ENCODE peak calls at places on chromosomes 11 and 22, in nine cellular contexts. P is esophagus squamous epithelium, B is prostate gland, Z is tibial nerve, E is erythroblast, N is A549, X is IMR-90, V is thyroid gland, F is spleen. O is an unnamed sample.
A peak's percentile ranks its signal among the peaks of the same experiment; 100 is the strongest.

GRCh38 chr11:115506909-115507649 is 2.9 kb upstream of the CADM1 start:
- DNase-seq in P (no peak), B (no peak), Z (no peak), E (no peak), N (no peak), X (no peak), V (no peak), F (no peak), O (no peak)

GRCh38 chr22:45876136-45877035 is 100.6 kb downstream of the WNT7B start:
- DNase-seq in P (no peak), B (no peak), Z (peak; percentile 7), E (no peak), N (no peak), X (no peak), V (peak; percentile 1), F (peak; percentile 54), O (no peak)

GRCh38 chr11:8095831-8096522 is 15.0 kb downstream of the TUB start:
- DNase-seq in P (no peak), B (no peak), Z (no peak), E (no peak), N (no peak), X (no peak), V (no peak), F (peak; percentile 61), O (no peak)

GRCh38 chr11:62536301-62536957 is 10.2 kb downstream of the AHNAK start:
- DNase-seq in P (no peak), B (no peak), Z (no peak), E (no peak), N (no peak), X (no peak), V (no peak), F (no peak), O (no peak)

GRCh38 chr22:27113211-27114030 is 456.0 kb downstream of the MIAT start:
- DNase-seq in P (no peak), B (peak; percentile 34), Z (peak; percentile 39), E (no peak), N (peak; percentile 87), X (peak; percentile 97), V (peak; percentile 66), F (no peak), O (peak; percentile 42)

GRCh38 chr11:68297812-68298658 is 14.4 kb upstream of the LRP5 start:
- DNase-seq in P (peak; percentile 22), B (peak; percentile 53), Z (peak; percentile 53), E (peak; percentile 75), N (peak; percentile 81), X (peak; percentile 48), V (peak; percentile 70), F (peak; percentile 95), O (peak; percentile 85)

GRCh38 chr11:119729581-119730346 is 764 bp upstream of the NECTIN1 start:
- DNase-seq in P (no peak), B (peak; percentile 68), Z (no peak), E (no peak), N (peak; percentile 37), X (peak; percentile 39), V (peak; percentile 55), F (peak; percentile 85), O (no peak)

GRCh38 chr22:20922141-20922751 is 5.0 kb downstream of the CRKL start:
- DNase-seq in P (no peak), B (no peak), Z (no peak), E (no peak), N (no peak), X (no peak), V (no peak), F (no peak), O (no peak)

GRCh38 chr22:46033256-46034200 is 56.6 kb upstream of the WNT7B start:
- DNase-seq in P (no peak), B (no peak), Z (no peak), E (no peak), N (no peak), X (peak; percentile 72), V (no peak), F (peak; percentile 25), O (no peak)

GRCh38 chr11:23765862-23766261 is 731.0 kb upstream of the LUZP2 start:
- DNase-seq in P (no peak), B (no peak), Z (no peak), E (no peak), N (no peak), X (peak; percentile 79), V (no peak), F (no peak), O (no peak)

DNA sequence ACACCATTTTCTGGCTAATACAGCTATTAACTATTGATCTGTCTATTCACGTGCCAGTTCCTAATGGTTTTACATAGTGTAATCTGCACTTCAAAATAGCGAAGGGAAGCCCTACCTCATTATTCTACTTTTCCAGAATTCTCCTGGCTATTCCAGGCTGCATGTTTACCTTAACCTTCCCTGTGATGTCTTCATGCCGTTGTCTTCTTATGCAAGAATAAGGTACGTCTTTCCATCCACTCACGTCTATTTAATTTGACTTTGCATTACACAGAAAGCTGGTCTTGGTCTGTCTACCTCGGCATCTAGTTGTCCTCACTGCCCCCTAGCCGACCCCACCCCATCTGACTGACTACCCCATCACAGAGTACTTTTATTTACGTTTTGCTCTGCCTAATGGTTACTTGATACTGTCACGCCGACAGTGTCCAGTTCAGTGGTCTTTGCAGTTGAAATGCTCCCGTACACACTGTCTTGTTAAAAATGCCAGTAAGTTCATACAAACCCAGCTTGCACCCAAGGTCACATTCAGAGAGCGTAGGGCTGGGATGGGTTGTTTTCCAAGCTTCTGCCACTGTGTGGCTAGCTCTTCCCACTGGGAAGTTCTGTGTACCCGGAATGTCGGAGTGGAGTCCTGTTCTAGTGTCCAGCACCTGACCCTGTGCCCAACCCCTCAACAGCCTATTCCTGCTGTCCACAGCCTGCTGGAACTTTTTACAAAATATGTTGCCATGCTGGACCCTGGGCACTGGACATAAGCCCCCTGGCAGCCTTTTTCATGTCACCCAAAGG is 15.0 kb downstream of the NEAT1 start:
- DNase-seq in P (no peak), B (peak; percentile 33), Z (peak; percentile 12), E (no peak), N (peak; percentile 41), X (peak; percentile 41), V (peak; percentile 40), F (no peak), O (no peak)
- TF ChIP-seq POLR2A in P (peak; percentile 7), B (no peak), Z (peak; percentile 6), E (peak; percentile 65), N (no peak), X (peak; percentile 72), V (peak; percentile 38), F (no peak), O (no peak)

GRCh38 chr11:12091957-12092558 is 18.3 kb upstream of the MICAL2 start:
- DNase-seq in P (no peak), B (no peak), Z (no peak), E (no peak), N (no peak), X (no peak), V (no peak), F (no peak), O (no peak)
- TF ChIP-seq POLR2A in P (no peak), B (no peak), Z (no peak), E (no peak), N (no peak), X (no peak), V (no peak), F (no peak), O (no peak)

GRCh38 chr22:42619261-42620063 is 4.8 kb upstream of the POLDIP3 start:
- DNase-seq in P (no peak), B (no peak), Z (no peak), E (no peak), N (no peak), X (no peak), V (no peak), F (no peak), O (no peak)

GRCh38 chr22:42620084-42620483 is 5.4 kb upstream of the POLDIP3 start:
- DNase-seq in P (no peak), B (no peak), Z (no peak), E (no peak), N (no peak), X (no peak), V (no peak), F (no peak), O (no peak)

GRCh38 chr22:42615092-42615859 is 593 bp upstream of the POLDIP3 start:
- DNase-seq in P (peak; percentile 57), B (peak; percentile 77), Z (peak; percentile 74), E (peak; percentile 98), N (peak; percentile 96), X (peak; percentile 100), V (peak; percentile 86), F (peak; percentile 92), O (peak; percentile 76)

GRCh38 chr22:42614312-42615091 is at the start of gene POLDIP3:
- DNase-seq in P (peak; percentile 95), B (peak; percentile 98), Z (peak; percentile 98), E (peak; percentile 99), N (peak; percentile 97), X (peak; percentile 98), V (peak; percentile 99), F (peak; percentile 99), O (peak; percentile 76)

DNA sequence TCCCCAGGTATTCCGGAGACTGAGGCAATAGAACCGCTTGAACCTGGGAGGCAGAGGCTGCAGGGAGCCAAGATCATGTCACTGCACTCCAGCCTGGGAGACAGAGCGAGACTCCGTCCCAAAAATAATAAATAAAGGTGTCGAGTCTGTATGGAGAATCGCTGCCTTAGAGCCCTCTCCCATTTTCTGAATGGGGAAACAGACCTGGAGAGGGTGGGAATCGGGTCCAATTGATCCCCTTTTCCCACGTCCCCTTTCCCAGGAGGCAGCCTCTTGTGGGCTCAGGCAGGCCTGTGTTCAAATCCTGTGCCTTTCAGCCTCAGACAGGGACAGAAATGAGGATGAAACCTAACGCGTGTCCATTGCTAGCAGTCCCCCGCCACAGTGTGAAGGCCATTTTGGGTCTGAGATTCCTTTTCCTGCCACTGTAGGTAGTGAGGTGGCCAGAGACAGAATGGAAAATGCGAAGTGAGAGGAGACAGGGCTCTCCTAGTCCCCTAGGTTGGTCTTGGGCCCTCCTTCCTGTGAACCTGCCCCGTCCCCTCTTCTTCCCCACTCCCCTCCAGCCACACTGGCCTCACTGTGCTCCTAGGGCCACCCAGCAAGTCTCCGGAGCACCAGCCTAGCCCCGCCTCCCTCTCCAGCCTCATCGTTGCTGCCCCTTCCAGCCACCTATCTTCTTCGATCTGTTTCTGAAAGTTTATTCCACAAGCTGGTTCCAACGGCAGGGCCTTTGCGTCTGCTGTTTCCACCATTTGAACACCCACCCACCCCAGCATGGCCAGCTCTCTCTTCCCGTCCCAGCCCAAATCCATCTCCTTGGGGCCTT is 2.7 kb upstream of the POLDIP3 start:
- DNase-seq in P (no peak), B (no peak), Z (no peak), E (no peak), N (no peak), X (no peak), V (no peak), F (no peak), O (no peak)
- TF ChIP-seq POLR2A in P (no peak), B (no peak), Z (no peak), E (peak; percentile 31), N (no peak), X (no peak), V (no peak), F (no peak), O (no peak)

DNA sequence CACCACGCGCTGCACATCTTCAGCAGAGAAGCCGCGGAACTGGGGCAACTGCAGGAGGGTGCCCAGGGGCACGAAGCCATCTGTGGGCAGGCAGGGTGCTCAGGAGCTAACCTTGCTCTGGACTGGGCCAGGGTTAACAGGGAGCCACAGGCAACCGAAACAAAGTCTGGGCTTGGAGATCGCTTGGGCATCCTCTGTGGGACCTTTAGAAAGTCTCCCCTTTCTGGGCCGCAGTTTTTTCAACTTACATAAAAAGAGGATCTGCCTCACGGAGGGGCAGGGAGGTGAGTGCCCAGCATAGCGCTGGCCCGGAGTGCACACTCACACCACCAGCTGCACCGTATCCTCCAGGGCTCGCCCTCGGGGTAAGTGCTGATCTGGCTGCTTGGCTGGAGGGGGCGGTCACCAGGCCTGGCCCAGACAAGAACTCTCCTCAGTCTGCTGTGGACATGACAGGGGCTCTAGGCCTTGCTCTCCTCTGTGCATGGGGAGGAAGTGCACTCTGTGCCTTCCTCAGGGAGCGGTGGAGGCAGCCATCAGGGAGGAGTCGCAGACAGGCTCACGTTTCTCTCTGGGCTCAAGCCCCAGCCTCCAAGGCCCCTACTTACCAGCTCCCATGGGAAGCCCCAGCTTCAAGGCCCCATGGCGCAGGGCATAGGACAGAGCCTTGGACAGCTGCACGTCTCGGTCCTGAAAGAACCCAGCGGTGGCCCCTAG is 937 bp downstream of the TRPT1 start:
- DNase-seq in P (no peak), B (no peak), Z (no peak), E (no peak), N (no peak), X (no peak), V (no peak), F (peak; percentile 84), O (no peak)
- TF ChIP-seq POLR2A in P (no peak), B (no peak), Z (no peak), E (no peak), N (peak; percentile 6), X (no peak), V (no peak), F (no peak), O (no peak)

O was measured in H54.